ENCODE peak calls at places on chromosome 10, in eight cellular contexts. I, Z, A, V, K, C, P and G are unnamed samples.
A peak's percentile ranks its signal among the peaks of the same experiment; 100 is the strongest.

GRCh38 chr10:46028584-46029570 is 1.5 kb downstream of the NCOA4 start:
- DNase-seq in I (peak; percentile 60), Z (peak; percentile 54), A (peak; percentile 51), V (no peak), K (peak; percentile 73), C (peak; percentile 82), P (no peak), G (no peak)

GRCh38 chr10:122290334-122290733 is 19.2 kb downstream of the BTBD16 start:
- DNase-seq in I (no peak), Z (no peak), A (no peak), V (no peak), K (no peak), C (no peak), P (no peak), G (no peak)

GRCh38 chr10:32983333-32983909 is 25.4 kb upstream of the ITGB1 start:
- DNase-seq in I (peak; percentile 67), Z (no peak), A (peak; percentile 65), V (no peak), K (peak; percentile 94), C (peak; percentile 98), P (no peak), G (peak; percentile 66)

GRCh38 chr10:77328272-77328816 is 309.3 kb downstream of the KCNMA1 start:
- DNase-seq in I (peak; percentile 21), Z (peak; percentile 52), A (peak; percentile 57), V (no peak), K (no peak), C (peak; percentile 42), P (no peak), G (no peak)

GRCh38 chr10:122373713-122374112 is 795 bp upstream of the PLEKHA1 start:
- DNase-seq in I (no peak), Z (peak; percentile 28), A (no peak), V (no peak), K (peak; percentile 8), C (peak; percentile 11), P (no peak), G (no peak)

GRCh38 chr10:100660945-100661344 is 84.4 kb upstream of the PAX2 start:
- DNase-seq in I (no peak), Z (no peak), A (no peak), V (no peak), K (no peak), C (no peak), P (no peak), G (no peak)

GRCh38 chr10:8325417-8325980 is 271.0 kb downstream of the GATA3 start:
- DNase-seq in I (no peak), Z (no peak), A (peak; percentile 39), V (no peak), K (no peak), C (no peak), P (no peak), G (no peak)

GRCh38 chr10:35456175-35456574 is 119.9 kb downstream of the CCNY start:
- DNase-seq in I (no peak), Z (no peak), A (no peak), V (no peak), K (no peak), C (no peak), P (no peak), G (no peak)

GRCh38 chr10:69846252-69847000 is 44.7 kb downstream of the COL13A1 start:
- DNase-seq in I (no peak), Z (no peak), A (no peak), V (no peak), K (no peak), C (no peak), P (no peak), G (no peak)

GRCh38 chr10:130727766-130728490 is 583.6 kb downstream of the TCERG1L start:
- DNase-seq in I (no peak), Z (no peak), A (no peak), V (no peak), K (no peak), C (no peak), P (no peak), G (no peak)

GRCh38 chr10:71193516-71193915 is 18.9 kb upstream of the UNC5B start:
- DNase-seq in I (no peak), Z (no peak), A (no peak), V (no peak), K (no peak), C (no peak), P (no peak), G (no peak)

GRCh38 chr10:43205681-43206390 is 61.0 kb downstream of the RASGEF1A start:
- DNase-seq in I (no peak), Z (no peak), A (no peak), V (peak; percentile 76), K (no peak), C (no peak), P (peak; percentile 4), G (peak; percentile 50)

GRCh38 chr10:94549221-94549620 is 3.6 kb downstream of the HELLS start:
- DNase-seq in I (no peak), Z (no peak), A (no peak), V (no peak), K (no peak), C (no peak), P (no peak), G (no peak)

GRCh38 chr10:103333934-103334520 is 16.9 kb downstream of the PCGF6 start:
- DNase-seq in I (peak; percentile 35), Z (peak; percentile 10), A (no peak), V (no peak), K (no peak), C (peak; percentile 58), P (no peak), G (no peak)

GRCh38 chr10:124106241-124106905 is 13.0 kb upstream of the CHST15 start:
- DNase-seq in I (peak; percentile 60), Z (no peak), A (no peak), V (peak; percentile 89), K (peak; percentile 81), C (peak; percentile 56), P (no peak), G (peak; percentile 70)

GRCh38 chr10:114499630-114500190 is 95.4 kb upstream of the AFAP1L2 start:
- DNase-seq in I (no peak), Z (peak; percentile 87), A (peak; percentile 93), V (no peak), K (no peak), C (no peak), P (no peak), G (no peak)

GRCh38 chr10:73262105-73262730 is 9.8 kb upstream of the MRPS16 start:
- DNase-seq in I (peak; percentile 90), Z (no peak), A (peak; percentile 12), V (no peak), K (peak; percentile 71), C (peak; percentile 94), P (no peak), G (no peak)

GRCh38 chr10:59622320-59622901 is 87.2 kb downstream of the SLC16A9 start:
- DNase-seq in I (peak; percentile 65), Z (peak; percentile 77), A (peak; percentile 45), V (no peak), K (peak; percentile 60), C (peak; percentile 62), P (no peak), G (no peak)

GRCh38 chr10:11705687-11706086 is 36.5 kb upstream of the ECHDC3 start:
- DNase-seq in I (no peak), Z (no peak), A (no peak), V (no peak), K (no peak), C (peak; percentile 15), P (no peak), G (no peak)

GRCh38 chr10:75530337-75530736 is 98.9 kb downstream of the LRMDA start:
- DNase-seq in I (no peak), Z (no peak), A (no peak), V (no peak), K (no peak), C (peak; percentile 23), P (no peak), G (no peak)

GRCh38 chr10:3720228-3721019 is 64.6 kb downstream of the KLF6 start:
- DNase-seq in I (peak; percentile 8), Z (peak; percentile 20), A (peak; percentile 14), V (peak; percentile 84), K (peak; percentile 77), C (peak; percentile 58), P (no peak), G (peak; percentile 81)

GRCh38 chr10:101536800-101537199 is 51.3 kb downstream of the POLL start:
- DNase-seq in I (peak; percentile 21), Z (no peak), A (no peak), V (no peak), K (no peak), C (peak; percentile 64), P (no peak), G (no peak)

GRCh38 chr10:13351340-13351915 is 3.3 kb upstream of the SEPHS1 start:
- DNase-seq in I (no peak), Z (no peak), A (peak; percentile 64), V (no peak), K (no peak), C (no peak), P (no peak), G (no peak)

GRCh38 chr10:122875843-122876492 is 3.4 kb downstream of the FAM24B start:
- DNase-seq in I (no peak), Z (no peak), A (no peak), V (no peak), K (no peak), C (no peak), P (no peak), G (no peak)

GRCh38 chr10:436911-437665 is 252.4 kb downstream of the DIP2C start:
- DNase-seq in I (no peak), Z (no peak), A (no peak), V (no peak), K (no peak), C (no peak), P (no peak), G (no peak)

GRCh38 chr10:94107191-94107590 is 113.5 kb downstream of the PLCE1 start:
- DNase-seq in I (no peak), Z (no peak), A (no peak), V (no peak), K (no peak), C (no peak), P (no peak), G (no peak)